ENCODE peak calls at places on chromosomes 6 and 20, in seven cellular contexts. One of them, this sample, is unnamed. For H3K27me3, the result is how much of the 10 kb centered on the place peaks cover.

GRCh38 chr6:5645275-5645674 is 361.4 kb downstream of the NRN1 start:
- DNase-seq in neural progenitor cell: no peak
- DNase-seq in neuronal stem cell: no peak
- DNase-seq in GM23248: no peak
- DNase-seq in H1: no peak
- DNase-seq in H9: no peak
- DNase-seq in HepG2: no peak
- DNase-seq in this sample: no peak

GRCh38 chr6:11722224-11722623 is 56.4 kb downstream of the ADTRP start:
- DNase-seq in neural progenitor cell: no peak
- DNase-seq in neuronal stem cell: no peak
- DNase-seq in GM23248: no peak
- DNase-seq in H1: no peak
- DNase-seq in H9: no peak
- DNase-seq in HepG2: no peak
- DNase-seq in this sample: peak

GRCh38 chr20:5316188-5317158 is at the start of gene PROKR2:
- DNase-seq in neural progenitor cell: peak
- DNase-seq in neuronal stem cell: peak
- DNase-seq in GM23248: peak
- DNase-seq in H1: peak
- DNase-seq in H9: peak
- DNase-seq in HepG2: no peak
- DNase-seq in this sample: no peak

GRCh38 chr6:144661101-144661806 is 376.1 kb downstream of the UTRN start:
- DNase-seq in neural progenitor cell: peak
- DNase-seq in neuronal stem cell: no peak
- DNase-seq in GM23248: peak
- DNase-seq in H1: no peak
- DNase-seq in H9: no peak
- DNase-seq in HepG2: peak
- DNase-seq in this sample: no peak

GRCh38 chr6:79602859-79603258 is 28.3 kb upstream of the SH3BGRL2 start:
- DNase-seq in neural progenitor cell: no peak
- DNase-seq in neuronal stem cell: no peak
- DNase-seq in GM23248: no peak
- DNase-seq in H1: no peak
- DNase-seq in H9: no peak
- DNase-seq in HepG2: no peak
- DNase-seq in this sample: no peak

GRCh38 chr6:114785235-114786127 is 442.7 kb upstream of the HS3ST5 start:
- DNase-seq in neural progenitor cell: no peak
- DNase-seq in neuronal stem cell: no peak
- DNase-seq in GM23248: no peak
- DNase-seq in H1: no peak
- DNase-seq in H9: no peak
- DNase-seq in HepG2: no peak
- DNase-seq in this sample: no peak

GRCh38 chr6:127586372-127586771 is 9.4 kb downstream of the C6orf58 start:
- DNase-seq in neural progenitor cell: peak
- DNase-seq in neuronal stem cell: no peak
- DNase-seq in GM23248: no peak
- DNase-seq in H1: no peak
- DNase-seq in H9: peak
- DNase-seq in HepG2: peak
- DNase-seq in this sample: no peak

GRCh38 chr6:31272431-31272830 is 539 bp upstream of the HLA-C start:
- DNase-seq in neural progenitor cell: peak
- DNase-seq in neuronal stem cell: no peak
- DNase-seq in GM23248: peak
- DNase-seq in H1: no peak
- DNase-seq in H9: no peak
- DNase-seq in HepG2: no peak
- DNase-seq in this sample: no peak

GRCh38 chr20:45456632-45457031 is 12.9 kb upstream of the WFDC2 start:
- DNase-seq in neural progenitor cell: peak
- DNase-seq in neuronal stem cell: peak
- DNase-seq in GM23248: peak
- DNase-seq in H1: peak
- DNase-seq in H9: peak
- DNase-seq in HepG2: peak
- DNase-seq in this sample: peak

GRCh38 chr6:138597336-138597735 is 98.0 kb upstream of the NHSL1 start:
- DNase-seq in neural progenitor cell: no peak
- DNase-seq in neuronal stem cell: no peak
- DNase-seq in GM23248: no peak
- DNase-seq in H1: no peak
- DNase-seq in H9: no peak
- DNase-seq in HepG2: no peak
- DNase-seq in this sample: no peak

GRCh38 chr20:62224113-62224855 is 4.2 kb upstream of the HRH3 start:
- DNase-seq in neural progenitor cell: no peak
- DNase-seq in neuronal stem cell: no peak
- DNase-seq in GM23248: no peak
- DNase-seq in H1: no peak
- DNase-seq in H9: no peak
- DNase-seq in HepG2: no peak
- DNase-seq in this sample: no peak

GRCh38 chr20:40233401-40233800 is 455.6 kb downstream of the MAFB start:
- DNase-seq in neural progenitor cell: no peak
- DNase-seq in neuronal stem cell: no peak
- DNase-seq in GM23248: peak
- DNase-seq in H1: no peak
- DNase-seq in H9: no peak
- DNase-seq in HepG2: no peak
- DNase-seq in this sample: no peak

GRCh38 chr20:44695295-44696230 is 19.6 kb upstream of the CCN5 start:
- DNase-seq in neural progenitor cell: no peak
- DNase-seq in neuronal stem cell: no peak
- DNase-seq in GM23248: peak
- DNase-seq in H1: no peak
- DNase-seq in H9: no peak
- DNase-seq in HepG2: no peak
- DNase-seq in this sample: peak

GRCh38 chr6:37059344-37060194 is 54.1 kb downstream of the FGD2 start:
- DNase-seq in neural progenitor cell: peak
- DNase-seq in neuronal stem cell: peak
- DNase-seq in GM23248: peak
- DNase-seq in H1: peak
- DNase-seq in H9: peak
- DNase-seq in HepG2: peak
- DNase-seq in this sample: no peak

GRCh38 chr20:57632286-57632685 is 12.1 kb upstream of the ZBP1 start:
- DNase-seq in neural progenitor cell: no peak
- DNase-seq in neuronal stem cell: no peak
- DNase-seq in GM23248: no peak
- DNase-seq in H1: no peak
- DNase-seq in H9: no peak
- DNase-seq in HepG2: no peak
- DNase-seq in this sample: no peak

GRCh38 chr6:90076471-90076870 is 182.2 kb downstream of the GJA10 start:
- DNase-seq in neural progenitor cell: no peak
- DNase-seq in neuronal stem cell: no peak
- DNase-seq in GM23248: no peak
- DNase-seq in H1: no peak
- DNase-seq in H9: no peak
- DNase-seq in HepG2: no peak
- DNase-seq in this sample: no peak

GRCh38 chr6:90080876-90081464 is 186.7 kb downstream of the GJA10 start:
- DNase-seq in neural progenitor cell: no peak
- DNase-seq in neuronal stem cell: no peak
- DNase-seq in GM23248: no peak
- DNase-seq in H1: no peak
- DNase-seq in H9: no peak
- DNase-seq in HepG2: no peak
- DNase-seq in this sample: no peak

GRCh38 chr6:90078513-90079289 is 184.4 kb downstream of the GJA10 start:
- DNase-seq in neural progenitor cell: no peak
- DNase-seq in neuronal stem cell: no peak
- DNase-seq in GM23248: peak
- DNase-seq in H1: no peak
- DNase-seq in H9: no peak
- DNase-seq in HepG2: no peak
- DNase-seq in this sample: no peak

GRCh38 chr6:90082847-90083246 is 188.6 kb downstream of the GJA10 start:
- DNase-seq in neural progenitor cell: no peak
- DNase-seq in neuronal stem cell: no peak
- DNase-seq in GM23248: no peak
- DNase-seq in H1: no peak
- DNase-seq in H9: no peak
- DNase-seq in HepG2: no peak
- DNase-seq in this sample: no peak

DNA sequence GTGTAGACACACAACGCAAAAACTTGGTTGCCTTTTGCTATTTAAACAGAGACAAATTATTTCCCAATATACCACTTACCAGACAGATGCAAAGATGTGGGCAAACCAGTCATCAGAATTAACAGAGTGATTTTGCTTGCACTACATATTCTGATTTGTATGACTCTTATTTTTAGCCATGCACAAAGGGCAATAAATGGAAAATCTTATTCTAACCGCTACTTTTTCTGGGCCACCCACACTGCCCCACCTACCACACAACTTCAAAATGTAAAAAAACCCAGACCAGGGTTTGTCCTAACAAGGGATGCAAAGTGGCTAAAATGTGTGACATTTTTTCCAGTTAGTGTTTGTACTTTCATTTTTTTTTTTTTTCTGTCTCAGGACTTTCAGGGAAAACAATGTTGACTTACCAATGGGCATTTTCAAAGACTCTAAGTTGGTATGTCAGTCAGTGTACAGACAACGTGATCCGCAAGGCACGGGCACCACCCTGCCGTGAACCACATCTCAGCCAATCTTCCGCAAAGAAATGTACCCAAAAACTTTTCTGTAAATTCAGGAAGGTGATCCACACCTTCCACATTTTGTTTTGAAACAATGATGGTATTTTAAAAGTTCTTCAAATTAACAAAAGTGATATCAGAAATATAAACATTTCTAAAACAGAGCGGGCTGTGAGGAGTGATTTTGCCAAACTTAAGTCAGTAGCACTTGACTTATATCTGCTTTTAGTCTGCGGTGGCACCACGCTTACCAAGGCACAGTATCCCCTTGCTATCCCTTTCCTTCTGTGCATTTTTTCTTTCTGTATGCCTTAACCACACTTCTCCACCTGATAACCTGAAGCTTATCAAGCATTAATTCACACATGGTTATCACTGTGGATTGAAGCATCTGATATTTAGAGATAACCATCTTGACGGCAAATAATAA is 185.6 kb downstream of the GJA10 start:
- DNase-seq in neural progenitor cell: no peak
- DNase-seq in neuronal stem cell: no peak
- DNase-seq in GM23248: no peak
- DNase-seq in H1: no peak
- DNase-seq in H9: no peak
- DNase-seq in HepG2: no peak
- DNase-seq in this sample: no peak
- H3K27me3 ChIP-seq in neural progenitor cell: under half
- H3K27me3 ChIP-seq in neuronal stem cell: under half
- H3K27me3 ChIP-seq in GM23248: under half
- H3K27me3 ChIP-seq in H1: under half
- H3K27me3 ChIP-seq in H9: under half
- H3K27me3 ChIP-seq in HepG2: under half
- H3K27me3 ChIP-seq in this sample: under half

GRCh38 chr6:120675886-120676285 is 658.4 kb downstream of the TBC1D32 start:
- DNase-seq in neural progenitor cell: no peak
- DNase-seq in neuronal stem cell: no peak
- DNase-seq in GM23248: no peak
- DNase-seq in H1: no peak
- DNase-seq in H9: no peak
- DNase-seq in HepG2: no peak
- DNase-seq in this sample: no peak

GRCh38 chr6:120671519-120671918 is 662.8 kb downstream of the TBC1D32 start:
- DNase-seq in neural progenitor cell: peak
- DNase-seq in neuronal stem cell: peak
- DNase-seq in GM23248: no peak
- DNase-seq in H1: peak
- DNase-seq in H9: peak
- DNase-seq in HepG2: peak
- DNase-seq in this sample: no peak
- H2AFZ ChIP-seq in neural progenitor cell: peak
- H2AFZ ChIP-seq in neuronal stem cell: peak
- H2AFZ ChIP-seq in GM23248: no peak
- H2AFZ ChIP-seq in H1: peak
- H2AFZ ChIP-seq in H9: no peak
- H2AFZ ChIP-seq in HepG2: no peak
- H2AFZ ChIP-seq in this sample: no peak

GRCh38 chr20:48278961-48279481 is 493.7 kb upstream of the SULF2 start:
- DNase-seq in neural progenitor cell: no peak
- DNase-seq in neuronal stem cell: no peak
- DNase-seq in GM23248: no peak
- DNase-seq in H1: no peak
- DNase-seq in H9: no peak
- DNase-seq in HepG2: no peak
- DNase-seq in this sample: no peak

GRCh38 chr20:48275325-48275724 is 490.0 kb upstream of the SULF2 start:
- DNase-seq in neural progenitor cell: no peak
- DNase-seq in neuronal stem cell: no peak
- DNase-seq in GM23248: peak
- DNase-seq in H1: no peak
- DNase-seq in H9: no peak
- DNase-seq in HepG2: no peak
- DNase-seq in this sample: no peak

GRCh38 chr20:48273843-48274242 is 488.6 kb upstream of the SULF2 start:
- DNase-seq in neural progenitor cell: no peak
- DNase-seq in neuronal stem cell: no peak
- DNase-seq in GM23248: no peak
- DNase-seq in H1: no peak
- DNase-seq in H9: no peak
- DNase-seq in HepG2: no peak
- DNase-seq in this sample: no peak

DNA sequence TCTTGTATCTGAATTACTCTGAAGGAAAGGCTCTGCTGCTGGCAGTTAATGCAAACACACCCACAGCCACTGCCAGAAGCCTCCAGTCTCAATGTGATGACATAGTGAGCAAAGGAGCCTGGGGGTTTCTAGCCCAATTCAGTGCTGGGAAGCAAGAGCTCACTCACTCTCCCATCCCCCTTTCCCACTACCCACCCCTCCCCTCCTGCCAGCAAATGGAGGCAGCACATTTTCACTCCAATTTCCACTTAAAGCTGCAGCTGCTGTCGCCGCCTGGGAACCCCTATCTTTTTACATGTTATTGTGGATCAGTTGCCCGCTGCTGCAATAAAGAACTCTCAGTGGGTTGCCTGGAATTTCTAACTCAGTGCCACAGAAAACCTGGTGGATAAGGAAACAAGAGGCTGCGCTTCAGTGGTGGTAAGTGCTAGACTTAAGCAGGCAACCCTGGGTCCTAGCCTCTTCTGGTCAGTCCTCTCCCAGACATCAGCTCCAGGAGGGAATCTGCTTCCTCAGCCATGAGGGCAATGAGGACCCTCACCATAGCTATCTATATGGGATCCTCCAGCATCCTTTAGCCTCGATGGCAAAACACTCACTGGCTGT is 490.6 kb upstream of the SULF2 start:
- DNase-seq in neural progenitor cell: peak
- DNase-seq in neuronal stem cell: peak
- DNase-seq in GM23248: no peak
- DNase-seq in H1: no peak
- DNase-seq in H9: no peak
- DNase-seq in HepG2: no peak
- DNase-seq in this sample: no peak
- H3K9ac ChIP-seq in neural progenitor cell: no peak
- H3K9ac ChIP-seq in neuronal stem cell: no peak
- H3K9ac ChIP-seq in GM23248: no peak
- H3K9ac ChIP-seq in H1: no peak
- H3K9ac ChIP-seq in H9: no peak
- H3K9ac ChIP-seq in HepG2: no peak
- H3K9ac ChIP-seq in this sample: no peak

GRCh38 chr20:59579404-59580207 is 24.7 kb upstream of the PHACTR3 start:
- DNase-seq in neural progenitor cell: no peak
- DNase-seq in neuronal stem cell: no peak
- DNase-seq in GM23248: no peak
- DNase-seq in H1: no peak
- DNase-seq in H9: no peak
- DNase-seq in HepG2: no peak
- DNase-seq in this sample: no peak
- H3K27me3 ChIP-seq in neural progenitor cell: half or more
- H3K27me3 ChIP-seq in neuronal stem cell: half or more
- H3K27me3 ChIP-seq in GM23248: half or more
- H3K27me3 ChIP-seq in H1: under half
- H3K27me3 ChIP-seq in H9: under half
- H3K27me3 ChIP-seq in HepG2: half or more
- H3K27me3 ChIP-seq in this sample: under half

This sample was measured in Karpas-422.